ENCODE peak calls at places on chromosomes 2 and 18, in seven cellular contexts. D is GM12878, B is HCT116, G is H1, A is SK-N-SH, Y is HepG2, X is K562. E is an unnamed sample.

GRCh38 chr18:61637319-61637718 is 255.5 kb downstream of the RNF152 start:
- DNase-seq in D (no peak), B (no peak), G (no peak), A (no peak), Y (no peak), X (no peak), E (peak)

GRCh38 chr18:79600141-79600540 is 79.5 kb upstream of the CTDP1 start:
- DNase-seq in D (no peak), B (no peak), G (no peak), A (no peak), Y (no peak), X (no peak), E (no peak)

GRCh38 chr2:71277536-71278103 is 50.7 kb upstream of the PAIP2B start:
- DNase-seq in D (no peak), B (peak), G (no peak), A (peak), Y (peak), X (no peak), E (peak)

GRCh38 chr2:50491541-50492114 is 540.3 kb downstream of the NRXN1 start:
- DNase-seq in D (no peak), B (peak), G (no peak), A (peak), Y (peak), X (peak), E (peak)

GRCh38 chr2:36356199-36356989 is 816 bp downstream of the CRIM1 start:
- DNase-seq in D (no peak), B (no peak), G (no peak), A (peak), Y (no peak), X (no peak), E (no peak)

GRCh38 chr2:118865106-118865505 is 17.7 kb upstream of the EN1 start:
- DNase-seq in D (peak), B (peak), G (no peak), A (peak), Y (peak), X (peak), E (peak)

GRCh38 chr2:241671457-241672240 is 15.0 kb downstream of the DTYMK start:
- DNase-seq in D (no peak), B (no peak), G (no peak), A (no peak), Y (no peak), X (no peak), E (no peak)

GRCh38 chr2:189037518-189037917 is 63.3 kb downstream of the COL3A1 start:
- DNase-seq in D (no peak), B (no peak), G (no peak), A (no peak), Y (no peak), X (no peak), E (no peak)

GRCh38 chr18:37565985-37566478 is 434 bp upstream of the CELF4 start:
- DNase-seq in D (no peak), B (no peak), G (no peak), A (peak), Y (no peak), X (no peak), E (peak)

GRCh38 chr18:801137-801536 is 10.9 kb downstream of the YES1 start:
- DNase-seq in D (no peak), B (no peak), G (no peak), A (no peak), Y (no peak), X (no peak), E (no peak)

GRCh38 chr2:27795868-27796277 is 24.4 kb downstream of the MRPL33 start:
- DNase-seq in D (no peak), B (no peak), G (no peak), A (no peak), Y (no peak), X (no peak), E (no peak)

GRCh38 chr2:46984034-46984433 is 68.4 kb upstream of the MCFD2 start:
- DNase-seq in D (no peak), B (no peak), G (no peak), A (no peak), Y (no peak), X (no peak), E (no peak)

GRCh38 chr2:2590141-2590540 is 259.1 kb upstream of the MYT1L start:
- DNase-seq in D (no peak), B (no peak), G (no peak), A (no peak), Y (no peak), X (no peak), E (no peak)

GRCh38 chr2:117832905-117833613 is 18.6 kb downstream of the DDX18 start:
- DNase-seq in D (no peak), B (no peak), G (no peak), A (no peak), Y (no peak), X (no peak), E (peak)

GRCh38 chr2:188378551-188378950 is 86.9 kb downstream of the GULP1 start:
- DNase-seq in D (no peak), B (no peak), G (no peak), A (no peak), Y (no peak), X (no peak), E (no peak)

GRCh38 chr18:37930640-37931039 is 365.0 kb upstream of the CELF4 start:
- DNase-seq in D (no peak), B (no peak), G (no peak), A (no peak), Y (no peak), X (no peak), E (no peak)

GRCh38 chr2:173830169-173830568 is 135.0 kb downstream of the SP3 start:
- DNase-seq in D (no peak), B (no peak), G (no peak), A (no peak), Y (no peak), X (no peak), E (no peak)

GRCh38 chr2:36819090-36819711 is 122.7 kb downstream of the VIT start:
- DNase-seq in D (no peak), B (no peak), G (no peak), A (no peak), Y (peak), X (peak), E (no peak)

DNA sequence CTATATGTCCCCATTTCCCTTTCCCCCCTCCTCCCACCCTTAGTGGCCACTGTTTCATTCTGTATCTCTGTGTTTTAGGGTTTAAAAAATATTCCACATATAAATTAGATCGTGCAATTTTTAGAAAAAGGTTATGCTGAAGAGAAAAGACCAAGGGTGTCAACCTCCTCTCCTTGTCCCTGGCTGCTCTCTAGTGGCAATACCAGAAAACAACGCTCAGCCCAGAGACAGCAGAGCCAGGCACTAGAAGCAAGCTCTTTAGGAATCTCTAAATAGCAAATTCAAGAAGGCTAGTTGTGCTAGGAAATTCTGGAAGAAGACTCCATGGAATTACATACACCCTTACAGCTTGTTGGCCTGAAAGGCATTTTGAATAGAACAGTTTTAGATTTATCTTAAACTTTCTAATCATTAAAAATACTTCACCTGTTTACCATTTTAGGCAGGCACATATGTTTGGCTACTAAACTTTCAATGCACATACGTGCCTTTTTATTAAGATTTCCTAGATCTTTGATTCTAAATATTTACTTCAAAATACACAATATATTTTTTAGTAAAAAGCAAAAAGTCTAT is 35.1 kb upstream of the RASGRP3 start:
- DNase-seq in D (no peak), B (peak), G (peak), A (peak), Y (peak), X (peak), E (peak)
- TF ChIP-seq JUND in D (no peak), B (no peak), G (no peak), A (no peak), Y (no peak), X (no peak), E (no peak)

DNA sequence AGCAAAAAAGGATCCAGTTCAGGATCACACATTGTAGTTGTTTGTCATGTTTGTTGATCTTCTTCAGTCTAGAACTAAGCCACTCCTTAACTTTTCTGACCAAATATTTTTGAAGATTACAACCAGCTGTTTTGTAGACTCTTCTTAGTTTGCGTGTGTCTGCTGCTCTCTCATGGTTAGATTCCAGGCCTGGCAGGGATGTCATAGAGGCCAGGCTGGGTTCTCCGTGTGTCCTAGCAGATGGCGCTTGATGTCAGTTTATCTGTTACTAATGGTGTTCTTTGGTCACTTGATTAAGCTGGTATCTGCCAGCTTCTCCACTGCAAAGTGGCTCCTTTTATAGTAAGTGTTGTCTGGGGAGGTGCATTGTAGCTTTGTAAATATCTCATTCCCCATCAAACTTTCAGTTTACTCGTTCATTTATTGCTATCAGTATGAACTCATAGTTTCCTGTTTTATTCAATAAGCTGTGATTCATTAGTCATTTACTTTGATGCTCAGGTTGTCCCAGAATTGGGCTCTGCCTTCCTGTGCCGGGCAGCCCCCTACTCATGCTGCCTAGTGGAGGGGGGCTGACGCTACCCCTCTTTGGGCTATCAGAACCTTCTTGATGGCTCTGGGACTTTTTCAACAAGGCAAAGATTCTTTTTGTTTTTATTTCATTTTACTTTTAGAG is 42.1 kb downstream of the GRHL1 start:
- DNase-seq in D (no peak), B (no peak), G (no peak), A (no peak), Y (no peak), X (no peak), E (no peak)
- TF ChIP-seq JUND in D (no peak), B (no peak), G (no peak), A (no peak), Y (no peak), X (no peak), E (no peak)

DNA sequence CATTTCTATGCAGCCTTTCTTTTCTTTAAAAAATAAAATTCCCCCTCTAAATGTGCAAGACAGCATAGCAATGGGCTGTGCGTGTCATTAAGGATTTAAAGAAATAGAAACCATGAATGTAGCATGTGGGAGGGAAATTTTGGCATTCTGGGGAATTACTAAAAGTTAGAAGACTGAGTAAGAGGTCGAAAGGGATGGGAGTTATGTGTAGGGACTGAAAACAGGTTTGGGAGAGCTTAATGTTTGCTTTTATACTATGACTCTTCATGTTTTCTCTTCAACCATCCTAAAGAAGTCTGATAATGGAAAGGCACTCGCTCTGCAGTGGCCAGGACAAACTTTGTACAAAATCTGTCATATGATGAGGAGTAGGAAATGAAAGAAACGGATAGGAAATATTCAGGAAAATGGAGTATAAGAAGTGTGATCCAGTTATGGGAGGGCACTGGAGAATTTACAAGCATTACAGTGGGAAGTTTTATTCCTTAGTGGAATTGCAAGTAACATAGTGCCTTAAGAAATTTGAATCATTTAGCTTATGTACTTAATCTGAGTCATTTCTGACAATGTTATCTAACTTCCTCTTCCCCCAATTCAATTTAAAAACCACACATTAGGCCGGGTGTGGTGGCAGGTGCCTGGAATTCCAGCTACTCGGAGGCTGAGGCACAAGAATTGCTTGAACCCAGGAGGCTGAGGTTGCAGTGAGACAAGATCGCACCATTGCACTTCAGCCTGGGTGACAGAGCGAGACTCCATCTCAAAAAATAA is 20.6 kb downstream of the TMEM87B start:
- DNase-seq in D (no peak), B (no peak), G (no peak), A (no peak), Y (no peak), X (no peak), E (no peak)
- TF ChIP-seq JUND in D (no peak), B (no peak), G (no peak), A (peak), Y (no peak), X (no peak), E (no peak)

GRCh38 chr18:45348974-45349373 is 266.3 kb upstream of the SLC14A2 start:
- DNase-seq in D (no peak), B (no peak), G (no peak), A (no peak), Y (no peak), X (no peak), E (no peak)
- TF ChIP-seq JUND in D (no peak), B (no peak), G (no peak), A (no peak), Y (no peak), X (no peak), E (no peak)

GRCh38 chr2:205720451-205720902 is 38.2 kb downstream of the NRP2 start:
- DNase-seq in D (no peak), B (no peak), G (no peak), A (no peak), Y (no peak), X (no peak), E (no peak)
- TF ChIP-seq JUND in D (no peak), B (no peak), G (no peak), A (no peak), Y (no peak), X (no peak), E (no peak)

GRCh38 chr2:135186054-135186453 is 134.0 kb downstream of the RAB3GAP1 start:
- DNase-seq in D (no peak), B (no peak), G (no peak), A (no peak), Y (no peak), X (no peak), E (no peak)

GRCh38 chr2:135189148-135189547 is 137.1 kb downstream of the RAB3GAP1 start:
- DNase-seq in D (no peak), B (no peak), G (no peak), A (no peak), Y (no peak), X (no peak), E (no peak)

DNA sequence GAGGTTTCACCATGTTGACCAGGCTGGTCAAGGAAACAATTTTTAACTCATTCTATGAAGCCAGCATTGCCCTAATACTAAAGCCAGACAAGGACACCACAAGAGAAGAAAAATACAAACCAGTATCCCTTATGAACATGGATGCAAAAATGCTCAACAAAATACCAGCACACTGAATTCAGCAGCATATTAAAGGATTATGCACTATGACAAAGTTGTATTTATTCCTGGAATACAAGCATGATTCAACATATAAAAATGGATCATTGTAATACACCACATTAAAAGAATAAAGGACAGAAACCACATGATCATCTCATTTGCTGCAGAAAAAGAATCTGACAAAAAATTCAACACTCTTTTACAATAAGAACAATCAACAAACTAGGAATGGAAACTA is 138.7 kb downstream of the RAB3GAP1 start:
- DNase-seq in D (no peak), B (no peak), G (no peak), A (no peak), Y (no peak), X (no peak), E (no peak)
- TF ChIP-seq JUND in D (no peak), B (no peak), G (no peak), A (no peak), Y (no peak), X (no peak), E (no peak)